ENCODE peak calls at places on chromosome 11, in eight cellular contexts. L, R, T, B, I, X, Y and O are unnamed samples.

GRCh38 chr11:32439488-32440210 is 4.3 kb upstream of the WT1 start:
- DNase-seq in L (no peak), R (no peak), T (no peak), B (no peak), I (no peak), X (no peak), Y (no peak), O (peak)

GRCh38 chr11:96228911-96229310 is 114.1 kb downstream of the MAML2 start:
- DNase-seq in L (no peak), R (no peak), T (no peak), B (no peak), I (no peak), X (no peak), Y (no peak), O (no peak)

GRCh38 chr11:30468881-30469280 is 117.3 kb downstream of the MPPED2 start:
- DNase-seq in L (no peak), R (no peak), T (no peak), B (no peak), I (no peak), X (no peak), Y (no peak), O (no peak)

GRCh38 chr11:15199693-15200092 is 85.0 kb downstream of the INSC start:
- DNase-seq in L (no peak), R (no peak), T (no peak), B (peak), I (no peak), X (no peak), Y (no peak), O (no peak)

GRCh38 chr11:36088234-36088975 is 144.5 kb downstream of the LDLRAD3 start:
- DNase-seq in L (no peak), R (no peak), T (no peak), B (no peak), I (no peak), X (no peak), Y (no peak), O (no peak)

GRCh38 chr11:5596611-5597201 is at the start of gene TRIM6:
- DNase-seq in L (peak), R (peak), T (no peak), B (peak), I (no peak), X (peak), Y (no peak), O (no peak)

GRCh38 chr11:75421035-75421602 is 11.9 kb downstream of the KLHL35 start:
- DNase-seq in L (no peak), R (peak), T (no peak), B (no peak), I (no peak), X (no peak), Y (no peak), O (no peak)

GRCh38 chr11:60871378-60872061 is 4.2 kb downstream of the ZP1 start:
- DNase-seq in L (peak), R (peak), T (no peak), B (no peak), I (peak), X (peak), Y (no peak), O (no peak)

GRCh38 chr11:12180257-12181205 is 70.1 kb downstream of the MICAL2 start:
- DNase-seq in L (no peak), R (no peak), T (no peak), B (no peak), I (no peak), X (no peak), Y (no peak), O (no peak)

GRCh38 chr11:124402326-124402922 is 3.6 kb upstream of the OR8B3 start:
- DNase-seq in L (peak), R (no peak), T (no peak), B (peak), I (peak), X (peak), Y (peak), O (peak)

GRCh38 chr11:12195773-12196172 is 85.4 kb downstream of the MICAL2 start:
- DNase-seq in L (peak), R (no peak), T (peak), B (no peak), I (no peak), X (no peak), Y (no peak), O (no peak)

GRCh38 chr11:131977854-131978253 is 607.4 kb downstream of the NTM start:
- DNase-seq in L (no peak), R (no peak), T (no peak), B (no peak), I (no peak), X (no peak), Y (no peak), O (no peak)

GRCh38 chr11:35303596-35304392 is 115.6 kb downstream of the SLC1A2 start:
- DNase-seq in L (no peak), R (no peak), T (no peak), B (peak), I (no peak), X (peak), Y (no peak), O (no peak)

GRCh38 chr11:4531666-4532065 is 13.3 kb upstream of the OR52M1 start:
- DNase-seq in L (no peak), R (no peak), T (no peak), B (no peak), I (no peak), X (no peak), Y (no peak), O (no peak)